ENCODE peak calls at places on chromosomes 2 and 18, in ten cellular contexts. L is HepG2, J is HCT116, W is HL-60, K is stomach, T is GM23338, S is K562, N is sigmoid colon, M is GM12891, X is suprapubic skin. P is an unnamed sample.

GRCh38 chr2:120947982-120948661 is 212.5 kb downstream of the GLI2 start:
- DNase-seq in W (no peak), L (no peak), X (no peak), S (no peak), K (no peak), N (no peak), M (no peak), T (no peak), J (no peak), P (no peak)

GRCh38 chr18:54233228-54233625 is 8.8 kb upstream of the MBD2 start:
- DNase-seq in K (no peak), N (no peak), J (no peak), W (no peak), S (no peak), L (no peak), T (no peak), X (no peak), M (no peak), P (no peak)

GRCh38 chr2:185475868-185476267 is 262.7 kb upstream of the FSIP2 start:
- DNase-seq in L (no peak), N (no peak), K (no peak), M (no peak), S (no peak), T (peak), X (no peak), J (no peak), W (no peak), P (no peak)

GRCh38 chr18:57434536-57435494 is at the start of gene ONECUT2:
- DNase-seq in N (peak), M (no peak), S (peak), J (peak), K (peak), X (peak), T (peak), W (peak), L (peak), P (peak)

GRCh38 chr2:230925443-230925878 is 419 bp upstream of the GPR55 start:
- DNase-seq in W (peak), T (no peak), M (no peak), S (no peak), X (no peak), K (peak), N (peak), L (no peak), J (no peak), P (peak)

GRCh38 chr2:227376911-227377396 is 2.2 kb downstream of the TM4SF20 start:
- DNase-seq in X (no peak), W (no peak), M (no peak), N (no peak), J (no peak), L (no peak), S (peak), K (peak), T (peak), P (no peak)

GRCh38 chr2:46434851-46435273 is 44.5 kb upstream of the TMEM247 start:
- DNase-seq in J (no peak), S (no peak), N (no peak), L (peak), W (no peak), K (no peak), X (no peak), M (no peak), T (peak), P (no peak)

GRCh38 chr2:65537651-65538385 is 105.4 kb upstream of the SPRED2 start:
- DNase-seq in X (no peak), T (no peak), M (no peak), N (no peak), L (no peak), K (no peak), S (no peak), J (no peak), W (no peak), P (no peak)

GRCh38 chr2:39728941-39729351 is 50.1 kb downstream of the THUMPD2 start:
- DNase-seq in L (peak), K (peak), X (no peak), M (no peak), W (peak), T (peak), N (no peak), J (peak), S (peak), P (no peak)

DNA sequence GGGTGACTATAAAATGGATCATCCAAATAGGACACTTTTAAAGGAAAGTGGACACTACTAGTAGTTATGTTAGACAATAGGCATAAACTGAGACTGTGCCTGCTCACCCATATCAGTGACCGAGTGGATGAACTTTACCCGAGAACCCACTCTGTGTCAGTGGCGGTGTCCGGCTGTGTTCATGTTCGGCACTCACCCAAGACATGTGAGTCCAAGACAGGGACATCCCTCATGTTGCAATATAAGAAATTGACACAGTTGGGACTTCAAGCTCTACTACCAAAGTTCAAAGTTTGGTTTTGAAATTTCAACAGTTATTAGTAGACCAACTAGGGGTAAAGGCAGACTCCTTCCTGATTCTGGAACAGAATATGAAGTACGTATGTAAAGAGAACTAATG is 326.3 kb upstream of the TNP1 start:
- DNase-seq in W (no peak), N (peak), X (peak), M (no peak), K (no peak), L (no peak), T (no peak), S (no peak), J (no peak), P (no peak)
- TF ChIP-seq POLR2AphosphoS5 in W (no peak), N (no peak), X (no peak), M (no peak), K (no peak), L (no peak), T (no peak), S (no peak), J (no peak), P (no peak)

GRCh38 chr18:63178526-63178880 is 141.1 kb downstream of the BCL2 start:
- DNase-seq in T (no peak), M (no peak), J (no peak), S (no peak), K (no peak), W (peak), L (no peak), X (peak), N (peak), P (peak)
- TF ChIP-seq POLR2AphosphoS5 in T (no peak), M (no peak), J (no peak), S (no peak), K (no peak), W (no peak), L (no peak), X (no peak), N (no peak), P (no peak)

DNA sequence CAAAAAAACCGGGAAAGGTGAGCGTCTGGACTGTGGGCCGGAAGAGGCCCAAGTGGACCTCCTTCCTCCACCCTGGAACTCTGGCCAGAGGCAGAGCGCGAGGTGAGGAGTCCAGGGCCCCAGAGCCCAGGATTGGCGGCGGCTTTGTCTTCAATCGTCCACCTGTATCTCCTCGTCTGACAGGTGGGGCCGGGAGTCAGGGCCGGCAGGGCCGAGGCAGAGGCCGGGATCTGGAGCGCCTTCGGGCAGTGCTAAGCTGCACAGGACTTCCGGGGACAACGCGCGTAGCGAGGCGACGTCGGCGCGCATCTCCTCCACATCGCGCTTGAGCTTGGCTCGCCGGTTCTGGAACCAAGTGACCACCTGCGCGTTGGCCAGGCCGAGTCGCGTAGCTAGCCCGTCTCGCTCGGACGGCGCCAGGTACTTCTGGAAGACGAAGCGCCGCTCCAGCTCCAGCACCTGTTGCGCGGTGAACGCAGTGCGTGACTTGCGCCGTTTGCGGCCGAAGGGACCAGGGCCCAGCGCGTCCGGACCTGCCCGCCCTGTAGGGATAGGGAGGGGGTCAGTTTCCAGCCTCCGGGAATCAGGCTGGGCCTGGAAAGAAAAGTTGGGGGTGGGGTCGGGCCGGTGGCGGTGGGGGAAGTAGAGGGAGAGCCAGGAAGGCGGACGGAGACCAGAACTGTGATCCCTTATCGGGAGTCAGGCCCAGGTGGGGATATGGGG is 1.5 kb downstream of the LBX2 start:
- DNase-seq in X (peak), S (no peak), K (peak), J (no peak), L (no peak), W (no peak), M (no peak), N (no peak), T (peak), P (peak)
- TF ChIP-seq POLR2AphosphoS5 in X (no peak), S (no peak), K (peak), J (no peak), L (no peak), W (no peak), M (no peak), N (peak), T (peak), P (peak)

GRCh38 chr2:83067947-83068346 is 1391.1 kb downstream of the SUCLG1 start:
- DNase-seq in N (no peak), L (peak), K (no peak), T (peak), J (no peak), X (no peak), W (no peak), M (no peak), S (no peak), P (no peak)
- TF ChIP-seq POLR2AphosphoS5 in N (no peak), L (no peak), K (no peak), T (no peak), J (no peak), X (no peak), W (no peak), M (no peak), S (no peak), P (no peak)

GRCh38 chr2:85273732-85274731 is 53.8 kb downstream of the TGOLN2 start:
- DNase-seq in W (no peak), L (peak), S (peak), K (no peak), M (no peak), N (peak), X (no peak), J (no peak), T (no peak), P (no peak)
- TF ChIP-seq POLR2AphosphoS5 in W (no peak), L (no peak), S (no peak), K (peak), M (no peak), N (no peak), X (no peak), J (peak), T (no peak), P (no peak)

GRCh38 chr2:173164361-173164760 is 88.7 kb downstream of the MAP3K20 start:
- DNase-seq in X (no peak), M (no peak), N (no peak), W (no peak), S (no peak), T (no peak), K (no peak), J (no peak), L (no peak), P (no peak)
- TF ChIP-seq POLR2AphosphoS5 in X (no peak), M (no peak), N (no peak), W (no peak), S (no peak), T (no peak), K (no peak), J (no peak), L (no peak), P (no peak)

DNA sequence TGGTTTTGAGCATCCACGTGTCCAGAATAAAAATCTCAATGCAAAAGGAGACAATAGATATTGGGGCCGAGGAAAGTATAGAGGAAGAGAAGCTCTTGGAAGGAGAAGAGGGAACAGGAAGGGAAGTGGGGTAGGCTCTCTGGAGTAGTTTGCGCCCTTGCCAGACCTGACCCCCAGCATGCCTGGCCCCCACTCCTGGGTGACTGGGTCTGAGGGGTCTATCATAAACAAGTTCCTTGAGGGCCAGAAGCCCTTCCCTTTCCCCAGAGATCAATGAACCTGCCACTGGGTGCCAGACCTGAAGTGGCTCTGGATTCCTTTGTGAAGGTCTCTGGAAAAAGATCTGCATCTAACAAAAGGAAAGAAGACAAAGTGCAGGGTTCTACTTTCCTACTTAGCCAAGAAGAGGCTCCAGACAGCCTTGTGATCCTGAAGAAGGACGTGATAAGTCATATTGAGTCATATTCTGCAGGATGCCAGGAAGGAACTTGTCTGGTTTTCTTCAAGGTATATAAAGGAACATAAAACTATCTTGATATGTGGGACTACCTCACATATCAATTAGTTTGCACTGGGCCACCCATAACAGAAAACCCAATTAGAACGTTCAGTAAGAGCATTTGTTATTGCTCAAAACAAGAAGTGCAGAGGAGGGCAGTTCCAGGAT is 18.7 kb upstream of the ATOH8 start:
- DNase-seq in X (peak), K (no peak), S (no peak), T (no peak), M (no peak), J (no peak), W (no peak), L (no peak), N (no peak), P (no peak)
- TF ChIP-seq POLR2AphosphoS5 in X (no peak), K (no peak), S (no peak), T (no peak), M (no peak), J (no peak), W (no peak), L (no peak), N (peak), P (no peak)

DNA sequence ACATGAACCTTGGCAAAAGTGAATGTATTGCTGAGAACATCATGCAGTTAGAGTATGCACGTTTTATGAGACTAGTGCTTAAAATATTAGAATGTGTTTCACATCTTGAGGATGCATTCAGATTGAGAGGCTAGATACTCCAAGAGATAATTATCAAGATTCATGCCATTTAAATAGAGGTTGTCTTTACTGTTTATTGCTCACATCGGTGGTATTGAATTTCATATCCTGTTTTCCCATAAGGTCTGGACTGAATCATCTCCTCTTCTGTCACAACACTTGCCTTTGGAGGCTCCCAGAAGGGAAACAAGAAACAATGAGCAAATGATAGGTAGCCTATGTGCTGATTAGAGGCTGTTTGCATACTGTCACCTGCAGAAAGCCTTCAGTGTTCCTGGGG is 83.8 kb downstream of the CLHC1 start:
- DNase-seq in S (no peak), L (no peak), X (no peak), J (no peak), M (no peak), T (no peak), N (no peak), K (no peak), W (no peak), P (no peak)
- TF ChIP-seq POLR2AphosphoS5 in S (no peak), L (no peak), X (no peak), J (no peak), M (no peak), T (no peak), N (no peak), K (no peak), W (no peak), P (no peak)

GRCh38 chr2:38692636-38693318 is 26.9 kb downstream of the GALM start:
- DNase-seq in X (no peak), N (no peak), M (no peak), W (no peak), T (no peak), S (peak), K (peak), J (peak), L (peak), P (no peak)

GRCh38 chr2:38685116-38685735 is 19.3 kb downstream of the GALM start:
- DNase-seq in K (no peak), S (no peak), L (peak), W (no peak), M (no peak), J (no peak), N (no peak), T (no peak), X (no peak), P (no peak)

GRCh38 chr2:38691994-38692393 is 26.1 kb downstream of the GALM start:
- DNase-seq in N (no peak), W (no peak), L (no peak), K (no peak), M (no peak), X (no peak), S (no peak), T (no peak), J (no peak), P (no peak)

GRCh38 chr2:38690499-38691420 is 24.8 kb downstream of the GALM start:
- DNase-seq in K (no peak), W (no peak), M (no peak), S (peak), X (no peak), N (no peak), J (peak), L (peak), T (no peak), P (no peak)
- TF ChIP-seq POLR2AphosphoS5 in K (peak), W (no peak), M (no peak), S (peak), X (no peak), N (no peak), J (no peak), L (no peak), T (no peak), P (no peak)

DNA sequence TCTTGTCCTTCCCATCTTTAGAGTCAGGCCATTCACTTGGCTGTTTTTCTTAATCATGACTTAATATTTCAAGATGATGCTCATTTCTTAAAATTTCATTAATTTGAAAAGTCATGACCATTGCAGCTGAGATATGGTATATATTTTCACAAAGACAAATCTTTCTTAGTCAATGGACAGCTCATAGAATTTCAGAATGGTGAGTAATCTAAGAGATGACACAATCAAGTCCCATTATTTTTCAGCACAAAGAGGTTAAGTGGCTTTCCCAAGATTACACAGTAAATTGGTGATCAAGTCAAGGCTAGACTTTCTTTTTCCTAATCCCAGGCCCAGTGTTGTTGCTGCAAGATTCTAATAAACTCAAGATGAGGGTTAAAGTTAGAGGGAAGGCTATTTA is 34.4 kb upstream of the NT5C1B start:
- DNase-seq in W (no peak), L (no peak), J (no peak), X (no peak), M (no peak), K (no peak), N (no peak), T (no peak), S (no peak), P (no peak)
- TF ChIP-seq POLR2AphosphoS5 in W (no peak), L (no peak), J (no peak), X (no peak), M (no peak), K (no peak), N (no peak), T (no peak), S (no peak), P (no peak)

P was measured in spleen.